ENCODE peak calls at places on chromosomes 1 and 21, in ten cellular contexts. S is CD4-positive, CD25-positive, alpha-beta regulatory T cell; L is GM12878; O is neural progenitor cell; B is tibial nerve; G is heart left ventricle; Z is CD8-positive, alpha-beta memory T cell; P is SK-N-SH; H is esophagus squamous epithelium; V is hepatocyte. U is an unnamed sample.

GRCh38 chr1:65393345-65393744 is 27.1 kb upstream of the LEPR start:
- DNase-seq in P (no peak), B (no peak), L (peak; percentile 3), V (no peak), O (no peak), G (no peak), S (no peak), H (no peak), Z (no peak), U (no peak)

GRCh38 chr1:102099916-102100315 is 103.2 kb upstream of the OLFM3 start:
- DNase-seq in Z (no peak), L (no peak), S (no peak), V (no peak), O (no peak), H (no peak), P (no peak), G (no peak), B (no peak), U (no peak)

GRCh38 chr1:89351622-89352311 is 12.1 kb upstream of the GBP6 start:
- DNase-seq in H (no peak), B (no peak), G (no peak), Z (no peak), L (no peak), O (no peak), P (no peak), S (no peak), V (no peak), U (no peak)

GRCh38 chr1:182149411-182149965 is 88.0 kb upstream of the ZNF648 start:
- DNase-seq in P (no peak), L (no peak), V (peak; percentile 59), B (peak; percentile 48), Z (no peak), O (no peak), H (no peak), S (no peak), G (peak; percentile 35), U (peak; percentile 37)

GRCh38 chr1:12453400-12454343 is 164.3 kb downstream of the DHRS3 start:
- DNase-seq in S (peak; percentile 26), Z (no peak), H (no peak), L (no peak), B (no peak), V (no peak), P (no peak), O (no peak), G (no peak), U (no peak)

GRCh38 chr1:44803062-44803311 is 2.8 kb downstream of the PLK3 start:
- DNase-seq in H (no peak), S (no peak), L (no peak), V (no peak), O (no peak), B (no peak), G (no peak), P (no peak), Z (no peak), U (no peak)

GRCh38 chr21:44589094-44589493 is 3.2 kb downstream of the KRTAP10-6 start:
- DNase-seq in S (no peak), B (no peak), O (no peak), G (no peak), P (no peak), H (no peak), L (no peak), Z (no peak), V (no peak), U (no peak)

GRCh38 chr21:38921511-38922215 is 115.9 kb downstream of the ETS2 start:
- DNase-seq in B (no peak), P (no peak), S (no peak), O (no peak), H (no peak), G (no peak), Z (no peak), V (no peak), L (no peak), U (peak; percentile 40)

GRCh38 chr1:243421784-243422183 is 165.9 kb downstream of the SDCCAG8 start:
- DNase-seq in Z (peak; percentile 5), P (peak; percentile 57), O (peak; percentile 36), L (no peak), B (no peak), V (peak; percentile 43), S (peak; percentile 39), G (no peak), H (no peak), U (peak; percentile 31)

GRCh38 chr1:207361910-207362309 is 40.4 kb downstream of the CD55 start:
- DNase-seq in O (no peak), B (no peak), G (no peak), S (no peak), Z (no peak), L (no peak), P (no peak), H (no peak), V (no peak), U (no peak)

GRCh38 chr1:157073944-157074685 is 25.5 kb downstream of the ETV3L start:
- DNase-seq in B (peak; percentile 72), G (peak; percentile 60), P (peak; percentile 67), H (no peak), V (peak; percentile 81), L (no peak), Z (no peak), O (peak; percentile 81), S (no peak), U (peak; percentile 71)

GRCh38 chr21:39961251-39961650 is 94.0 kb downstream of the PCP4 start:
- DNase-seq in H (no peak), B (no peak), O (no peak), G (no peak), P (no peak), V (no peak), S (no peak), L (no peak), Z (no peak), U (no peak)

GRCh38 chr1:179706339-179706941 is 36.7 kb upstream of the FAM163A start:
- DNase-seq in S (peak; percentile 57), L (no peak), P (peak; percentile 56), B (peak; percentile 42), O (peak; percentile 74), V (peak; percentile 80), H (no peak), Z (peak; percentile 30), G (peak; percentile 56), U (peak; percentile 49)

GRCh38 chr1:183864611-183865010 is 59.7 kb downstream of the RGL1 start:
- DNase-seq in G (no peak), H (no peak), L (no peak), V (no peak), O (no peak), Z (no peak), B (no peak), P (no peak), S (no peak), U (no peak)
- H3K36me3 ChIP-seq in G (no peaks in the 10 kb centered on the region), H (no peaks in the 10 kb centered on the region), L (peaks cover 13% of the 10 kb centered on the region), V (no peaks in the 10 kb centered on the region), O (no peaks in the 10 kb centered on the region), Z (no peaks in the 10 kb centered on the region), B (no peaks in the 10 kb centered on the region), P (peaks cover 5% of the 10 kb centered on the region), S (no peaks in the 10 kb centered on the region), U (no peaks in the 10 kb centered on the region)

DNA sequence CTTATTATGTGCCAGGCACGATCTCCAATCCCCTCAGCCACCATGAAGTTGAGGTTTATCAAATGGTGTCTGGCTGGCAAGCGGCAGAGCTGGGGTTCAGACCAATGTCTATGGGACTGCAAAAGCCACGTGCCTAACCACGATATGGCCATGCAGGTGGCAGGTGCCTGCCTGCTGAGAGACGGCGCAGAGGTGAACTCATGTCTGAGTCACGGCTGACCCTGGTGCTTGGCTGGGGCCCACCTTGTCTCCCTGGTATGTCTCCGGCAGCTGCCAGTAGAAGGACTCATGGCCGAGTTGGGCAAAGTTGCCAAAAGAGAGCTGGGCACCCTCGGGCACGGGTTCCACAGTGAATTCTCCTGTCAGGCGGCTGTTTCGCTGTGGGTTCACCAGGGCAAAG is 59.9 kb downstream of the LDLRAD2 start:
- DNase-seq in S (no peak), P (no peak), G (no peak), B (no peak), L (no peak), H (no peak), O (no peak), Z (no peak), V (no peak), U (peak; percentile 29)
- H3K36me3 ChIP-seq in S (no peaks in the 10 kb centered on the region), P (peaks cover 6% of the 10 kb centered on the region), G (peaks cover 68% of the 10 kb centered on the region), B (peaks cover 2% of the 10 kb centered on the region), L (no peaks in the 10 kb centered on the region), H (peaks cover 37% of the 10 kb centered on the region), O (no peaks in the 10 kb centered on the region), Z (no peaks in the 10 kb centered on the region), V (no peaks in the 10 kb centered on the region), U (peaks cover 18% of the 10 kb centered on the region)

GRCh38 chr21:22128671-22129070 is 1130.5 kb downstream of the NCAM2 start:
- DNase-seq in O (no peak), Z (no peak), H (no peak), L (no peak), G (no peak), P (no peak), V (no peak), S (no peak), B (no peak), U (no peak)

GRCh38 chr21:22120616-22121266 is 1122.5 kb downstream of the NCAM2 start:
- DNase-seq in G (no peak), L (no peak), H (no peak), V (peak; percentile 9), S (no peak), B (no peak), O (peak; percentile 54), P (no peak), Z (no peak), U (no peak)

GRCh38 chr21:22125581-22125980 is 1127.4 kb downstream of the NCAM2 start:
- DNase-seq in V (no peak), Z (no peak), B (no peak), O (no peak), L (no peak), P (no peak), S (no peak), H (no peak), G (no peak), U (no peak)
- H3K36me3 ChIP-seq in V (no peaks in the 10 kb centered on the region), Z (no peaks in the 10 kb centered on the region), B (no peaks in the 10 kb centered on the region), O (no peaks in the 10 kb centered on the region), L (no peaks in the 10 kb centered on the region), P (no peaks in the 10 kb centered on the region), S (no peaks in the 10 kb centered on the region), H (no peaks in the 10 kb centered on the region), G (no peaks in the 10 kb centered on the region), U (no peaks in the 10 kb centered on the region)

GRCh38 chr1:40758578-40759343 is 24.8 kb upstream of the KCNQ4 start:
- DNase-seq in V (no peak), H (no peak), B (no peak), L (no peak), G (no peak), Z (no peak), P (no peak), S (no peak), O (no peak), U (no peak)

GRCh38 chr1:40755052-40755451 is 28.5 kb upstream of the KCNQ4 start:
- DNase-seq in H (no peak), Z (no peak), O (no peak), P (no peak), V (peak; percentile 28), G (no peak), S (no peak), L (no peak), B (peak; percentile 5), U (no peak)

GRCh38 chr1:40757084-40757483 is 26.5 kb upstream of the KCNQ4 start:
- DNase-seq in O (no peak), S (no peak), G (no peak), B (no peak), Z (no peak), V (no peak), H (no peak), P (no peak), L (no peak), U (no peak)

GRCh38 chr1:40756523-40756922 is 27.1 kb upstream of the KCNQ4 start:
- DNase-seq in V (no peak), P (no peak), H (no peak), B (no peak), G (no peak), Z (no peak), O (no peak), S (no peak), L (no peak), U (no peak)

GRCh38 chr1:40758004-40758403 is 25.6 kb upstream of the KCNQ4 start:
- DNase-seq in P (no peak), V (no peak), B (no peak), G (no peak), S (no peak), H (no peak), O (no peak), L (no peak), Z (no peak), U (no peak)
- H3K36me3 ChIP-seq in P (peaks cover 57% of the 10 kb centered on the region), V (no peaks in the 10 kb centered on the region), B (no peaks in the 10 kb centered on the region), G (peaks cover 51% of the 10 kb centered on the region), S (peaks cover 86% of the 10 kb centered on the region), H (peaks cover 36% of the 10 kb centered on the region), O (no peaks in the 10 kb centered on the region), L (peaks cover 69% of the 10 kb centered on the region), Z (peaks cover 73% of the 10 kb centered on the region), U (peaks cover 44% of the 10 kb centered on the region)

U was measured in transverse colon.